ENCODE peak calls at places on chromosomes 11 and 22, in five cellular contexts. M is endothelial cell of umbilical vein, A is foreskin fibroblast, T is fibroblast of pulmonary artery, Z is uterus. K is an unnamed sample.

GRCh38 chr22:45082795-45083194 is 73.0 kb upstream of the PHF21B start:
- DNase-seq in M (no peak), A (peak), T (no peak), Z (no peak), K (no peak)

GRCh38 chr11:3058753-3059664 is 1.8 kb upstream of the CARS1 start:
- DNase-seq in M (peak), A (peak), T (peak), Z (no peak), K (no peak)

GRCh38 chr11:64580387-64580786 is 10.6 kb upstream of the SLC22A12 start:
- DNase-seq in M (no peak), A (peak), T (no peak), Z (no peak), K (peak)

GRCh38 chr11:12949456-12949855 is 59.7 kb upstream of the RASSF10 start:
- DNase-seq in M (no peak), A (peak), T (no peak), Z (no peak), K (no peak)

GRCh38 chr22:34334893-34335292 is 414.6 kb upstream of the LARGE1 start:
- DNase-seq in M (no peak), A (no peak), T (no peak), Z (no peak), K (no peak)

GRCh38 chr11:66694056-66694410 is 16.3 kb upstream of the RBM4B start:
- DNase-seq in M (no peak), A (no peak), T (no peak), Z (no peak), K (no peak)

GRCh38 chr11:74702383-74703007 is 28.7 kb downstream of the CHRDL2 start:
- DNase-seq in M (peak), A (peak), T (peak), Z (peak), K (peak)

GRCh38 chr11:110148775-110149744 is 55.9 kb downstream of the ZC3H12C start:
- DNase-seq in M (peak), A (peak), T (peak), Z (no peak), K (no peak)

GRCh38 chr11:69382131-69383128 is 88.5 kb downstream of the MYEOV start:
- DNase-seq in M (no peak), A (peak), T (peak), Z (no peak), K (no peak)

GRCh38 chr22:50260801-50261614 is 475 bp downstream of the MAPK12 start:
- DNase-seq in M (peak), A (peak), T (peak), Z (no peak), K (no peak)

GRCh38 chr22:35736166-35736565 is 18.5 kb downstream of the APOL5 start:
- DNase-seq in M (no peak), A (no peak), T (no peak), Z (no peak), K (no peak)

DNA sequence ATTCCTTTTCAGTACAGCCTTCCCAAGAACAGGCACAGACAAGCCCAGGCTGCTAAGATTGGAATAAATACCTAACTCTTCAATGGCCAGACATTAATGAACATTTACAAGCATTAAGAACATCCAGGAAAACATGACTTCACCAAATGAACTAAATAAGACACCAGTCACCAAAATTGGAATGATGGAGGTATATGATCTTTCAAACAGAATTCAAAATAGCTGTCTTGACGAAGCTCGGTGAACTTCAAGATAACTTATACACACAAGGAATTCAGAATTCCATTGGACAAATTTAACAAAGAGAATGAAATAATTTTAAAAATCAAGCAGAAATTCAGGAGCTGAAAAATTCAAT is 16.4 kb upstream of the DDX10 start:
- DNase-seq in M (no peak), A (no peak), T (no peak), Z (no peak), K (no peak)
- TF ChIP-seq CTCF in M (no peak), A (no peak), T (no peak), Z (no peak), K (peak)

DNA sequence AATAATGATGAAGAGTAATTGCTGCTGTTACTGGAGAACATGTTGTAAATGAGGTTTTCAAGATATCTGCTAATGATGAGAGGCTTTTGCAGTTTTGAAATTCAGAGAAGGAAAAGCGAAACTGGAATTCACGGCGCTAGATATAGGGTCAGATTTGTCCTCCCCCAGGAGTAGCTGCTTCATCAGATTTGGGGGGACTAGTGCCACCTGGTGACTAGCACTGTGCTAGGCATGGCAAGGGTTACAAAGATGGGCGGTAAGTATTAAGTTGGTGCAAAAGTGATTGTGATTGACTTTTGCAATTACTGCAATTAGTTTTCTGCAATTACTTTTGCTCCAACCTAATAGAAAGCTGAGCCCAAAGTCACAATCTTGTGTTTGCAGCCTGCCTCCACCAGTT is 879.9 kb upstream of the TENM4 start:
- DNase-seq in M (no peak), A (no peak), T (no peak), Z (no peak), K (no peak)
- TF ChIP-seq CTCF in M (peak), A (no peak), T (no peak), Z (no peak), K (no peak)

GRCh38 chr11:84865257-84865656 is 761.9 kb downstream of the DLG2 start:
- DNase-seq in M (no peak), A (peak), T (no peak), Z (no peak), K (no peak)

GRCh38 chr11:84871116-84871515 is 756.0 kb downstream of the DLG2 start:
- DNase-seq in M (no peak), A (no peak), T (no peak), Z (no peak), K (no peak)

GRCh38 chr11:84865791-84866535 is 761.2 kb downstream of the DLG2 start:
- DNase-seq in M (no peak), A (peak), T (no peak), Z (no peak), K (no peak)

GRCh38 chr11:84866922-84867321 is 760.2 kb downstream of the DLG2 start:
- DNase-seq in M (no peak), A (no peak), T (no peak), Z (no peak), K (no peak)

GRCh38 chr11:84870486-84870885 is 756.7 kb downstream of the DLG2 start:
- DNase-seq in M (no peak), A (no peak), T (no peak), Z (no peak), K (no peak)
- TF ChIP-seq CTCF in M (no peak), A (no peak), T (no peak), Z (no peak), K (no peak)

GRCh38 chr22:31089101-31090100 is 8.3 kb downstream of the SMTN start:
- DNase-seq in M (peak), A (peak), T (peak), Z (peak), K (no peak)
- TF ChIP-seq CTCF in M (peak), A (peak), T (peak), Z (peak), K (peak)

GRCh38 chr11:43130616-43131015 is 181.2 kb upstream of the API5 start:
- DNase-seq in M (no peak), A (no peak), T (no peak), Z (no peak), K (no peak)
- TF ChIP-seq CTCF in M (no peak), A (no peak), T (no peak), Z (no peak), K (no peak)

GRCh38 chr11:61873588-61874459 is 17.5 kb downstream of the FADS3 start:
- DNase-seq in M (no peak), A (no peak), T (no peak), Z (no peak), K (no peak)
- TF ChIP-seq CTCF in M (no peak), A (no peak), T (no peak), Z (no peak), K (no peak)

GRCh38 chr22:28808716-28809355 is 8.5 kb upstream of the XBP1 start:
- DNase-seq in M (no peak), A (no peak), T (no peak), Z (no peak), K (no peak)

GRCh38 chr22:28815101-28815500 is 14.7 kb upstream of the XBP1 start:
- DNase-seq in M (no peak), A (no peak), T (no peak), Z (no peak), K (no peak)

GRCh38 chr22:28812491-28812890 is 12.1 kb upstream of the XBP1 start:
- DNase-seq in M (no peak), A (no peak), T (no peak), Z (no peak), K (no peak)

GRCh38 chr22:28813772-28814518 is 13.6 kb upstream of the XBP1 start:
- DNase-seq in M (no peak), A (no peak), T (no peak), Z (peak), K (peak)

DNA sequence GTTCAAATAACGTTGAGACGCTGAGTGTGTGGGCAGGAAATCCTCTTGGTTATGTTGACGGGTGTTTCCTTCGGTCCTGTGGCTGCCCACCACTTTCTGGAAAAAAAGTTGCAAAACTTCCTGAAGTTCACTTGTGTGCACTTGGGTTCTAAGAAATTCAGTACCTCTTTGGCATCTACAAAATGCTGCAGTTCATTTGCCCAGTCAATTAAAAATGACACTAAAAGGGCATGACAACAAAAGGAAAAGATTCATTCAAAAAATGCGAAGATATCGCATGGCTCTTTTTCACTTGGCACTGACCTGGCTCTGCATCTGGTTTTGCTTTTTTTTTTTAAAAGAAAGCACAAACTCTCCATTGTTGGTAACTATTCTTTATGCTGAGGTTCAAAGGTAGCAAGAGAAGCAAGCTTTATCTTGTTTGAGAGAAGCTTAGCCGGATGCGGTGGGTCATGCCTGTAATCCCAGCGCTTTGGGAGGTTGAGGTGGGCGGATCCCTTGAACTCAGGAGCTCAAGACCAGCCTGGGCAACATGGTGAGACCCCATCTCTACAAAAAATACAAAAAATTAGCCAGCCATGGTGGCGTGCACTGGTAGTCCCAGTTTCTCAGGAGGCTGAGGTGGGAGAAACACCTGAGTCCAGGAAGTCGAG is 10.6 kb upstream of the XBP1 start:
- DNase-seq in M (peak), A (no peak), T (peak), Z (no peak), K (no peak)
- TF ChIP-seq CTCF in M (no peak), A (no peak), T (no peak), Z (no peak), K (no peak)